ENCODE peak calls at places on chromosomes 2 and 18, in nine cellular contexts. O is AG10803, J is body of pancreas, P is lower leg skin, Z is GM12865, V is choroid plexus epithelial cell, M is AG09309, F is dorsolateral prefrontal cortex, G is A549. X is an unnamed sample.

GRCh38 chr2:227818569-227819397 is 5.1 kb downstream of the CCL20 start:
- DNase-seq in F (peak), P (peak), J (peak), G (peak), Z (no peak), M (no peak), V (no peak), O (no peak), X (peak)

GRCh38 chr2:71333619-71334018 is 2.0 kb downstream of the ZNF638 start:
- DNase-seq in O (no peak), Z (no peak), F (no peak), V (no peak), J (no peak), M (no peak), G (no peak), P (no peak), X (peak)

GRCh38 chr2:122514451-122514996 is 759.1 kb downstream of the TSN start:
- DNase-seq in Z (no peak), O (peak), P (no peak), J (no peak), F (no peak), V (peak), M (no peak), G (no peak), X (no peak)

GRCh38 chr2:25448808-25449207 is 107.1 kb upstream of the DNMT3A start:
- DNase-seq in V (no peak), F (no peak), M (no peak), Z (no peak), J (no peak), G (no peak), P (no peak), O (no peak), X (no peak)

GRCh38 chr2:113013336-113013661 is 8.0 kb downstream of the IL36A start:
- DNase-seq in V (no peak), P (no peak), J (no peak), G (no peak), F (no peak), M (no peak), Z (no peak), O (no peak), X (no peak)

GRCh38 chr2:219430633-219431615 is 3.7 kb upstream of the SPEG start:
- DNase-seq in O (peak), J (no peak), G (peak), M (no peak), V (peak), F (no peak), P (no peak), Z (peak), X (peak)

GRCh38 chr18:39698436-39698835 is 2132.8 kb upstream of the CELF4 start:
- DNase-seq in G (no peak), O (peak), P (no peak), J (no peak), M (no peak), F (no peak), Z (no peak), V (peak), X (no peak)

GRCh38 chr2:200447139-200447855 is 62.6 kb downstream of the KCTD18 start:
- DNase-seq in F (no peak), G (no peak), V (peak), Z (no peak), M (no peak), P (no peak), J (no peak), O (peak), X (no peak)

GRCh38 chr2:134669731-134670669 is 48.8 kb downstream of the TMEM163 start:
- DNase-seq in M (no peak), O (no peak), Z (no peak), G (no peak), V (no peak), J (peak), P (no peak), F (no peak), X (no peak)

GRCh38 chr2:192035731-192036442 is 158.8 kb downstream of the TMEFF2 start:
- DNase-seq in G (no peak), P (no peak), F (no peak), O (peak), J (no peak), Z (no peak), M (peak), V (peak), X (peak)

GRCh38 chr18:31500161-31500688 is 2.2 kb downstream of the DSG2 start:
- DNase-seq in G (no peak), V (no peak), O (no peak), F (no peak), M (no peak), P (no peak), Z (peak), J (no peak), X (no peak)

GRCh38 chr2:70827388-70827787 is 7.0 kb upstream of the CLEC4F start:
- DNase-seq in M (no peak), F (no peak), G (no peak), O (no peak), P (no peak), J (no peak), V (no peak), Z (no peak), X (no peak)

GRCh38 chr18:35775887-35776286 is 194.3 kb downstream of the GALNT1 start:
- DNase-seq in M (no peak), V (peak), O (no peak), G (no peak), F (no peak), P (no peak), Z (peak), J (no peak), X (peak)

GRCh38 chr2:151842830-151843668 is 14.8 kb upstream of the ARL5A start:
- DNase-seq in O (no peak), M (no peak), J (no peak), G (no peak), F (no peak), P (no peak), Z (peak), V (no peak), X (no peak)

GRCh38 chr2:45826889-45827635 is 175.6 kb downstream of the PRKCE start:
- DNase-seq in F (no peak), G (no peak), V (no peak), P (no peak), J (peak), Z (no peak), M (no peak), O (peak), X (peak)

GRCh38 chr2:209236369-209236768 is 187.5 kb upstream of the MAP2 start:
- DNase-seq in M (no peak), V (no peak), G (no peak), O (no peak), P (no peak), F (no peak), J (no peak), Z (no peak), X (no peak)

GRCh38 chr2:144711546-144712276 is 191.8 kb upstream of the ZEB2 start:
- DNase-seq in V (no peak), P (no peak), J (no peak), M (no peak), G (no peak), O (no peak), F (no peak), Z (no peak), X (no peak)

GRCh38 chr18:69752737-69753380 is 194.8 kb downstream of the CD226 start:
- DNase-seq in O (no peak), M (no peak), G (peak), Z (no peak), V (no peak), F (no peak), P (no peak), J (no peak), X (no peak)

GRCh38 chr2:39728941-39729351 is 50.1 kb downstream of the THUMPD2 start:
- DNase-seq in F (peak), M (no peak), P (no peak), O (peak), J (peak), Z (peak), G (peak), V (peak), X (no peak)

GRCh38 chr2:190587106-190587505 is 52.6 kb upstream of the NEMP2 start:
- DNase-seq in M (no peak), J (no peak), F (no peak), O (no peak), Z (no peak), V (no peak), G (no peak), P (no peak), X (no peak)

DNA sequence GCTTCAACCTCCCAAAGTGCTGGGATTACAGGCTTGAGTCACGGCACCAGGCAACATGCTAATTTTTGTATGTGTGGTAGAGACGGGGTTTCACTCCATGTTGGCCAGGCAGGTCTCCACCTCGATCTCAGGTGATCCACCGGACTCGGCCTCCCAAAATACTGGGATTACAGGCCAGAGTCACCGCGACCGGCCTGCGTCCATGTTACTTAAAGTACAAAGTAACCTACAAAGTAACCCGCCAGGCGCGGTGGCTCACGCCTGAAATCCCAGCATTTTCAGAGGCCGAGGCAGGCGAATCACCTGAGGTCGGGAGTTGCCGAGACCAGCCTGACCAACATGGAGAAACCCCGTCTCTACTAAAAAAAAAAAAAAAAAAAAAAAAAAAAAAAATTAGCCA is 1.1 kb upstream of the ANKRD30B start:
- DNase-seq in G (no peak), M (no peak), Z (no peak), J (no peak), V (no peak), P (no peak), O (no peak), F (no peak), X (no peak)
- H3K4me3 ChIP-seq in G (no peak), M (no peak), Z (no peak), J (no peak), V (no peak), P (no peak), O (no peak), F (no peak), X (no peak)

GRCh38 chr2:79275197-79275596 is 115.6 kb upstream of the REG3A start:
- DNase-seq in O (no peak), Z (no peak), G (no peak), P (no peak), V (no peak), F (no peak), J (no peak), M (no peak), X (no peak)
- TF ChIP-seq CTCF in O (no peak), Z (no peak), G (no peak), P (no peak), V (no peak), F (no peak), J (no peak), M (no peak), X (no peak)

DNA sequence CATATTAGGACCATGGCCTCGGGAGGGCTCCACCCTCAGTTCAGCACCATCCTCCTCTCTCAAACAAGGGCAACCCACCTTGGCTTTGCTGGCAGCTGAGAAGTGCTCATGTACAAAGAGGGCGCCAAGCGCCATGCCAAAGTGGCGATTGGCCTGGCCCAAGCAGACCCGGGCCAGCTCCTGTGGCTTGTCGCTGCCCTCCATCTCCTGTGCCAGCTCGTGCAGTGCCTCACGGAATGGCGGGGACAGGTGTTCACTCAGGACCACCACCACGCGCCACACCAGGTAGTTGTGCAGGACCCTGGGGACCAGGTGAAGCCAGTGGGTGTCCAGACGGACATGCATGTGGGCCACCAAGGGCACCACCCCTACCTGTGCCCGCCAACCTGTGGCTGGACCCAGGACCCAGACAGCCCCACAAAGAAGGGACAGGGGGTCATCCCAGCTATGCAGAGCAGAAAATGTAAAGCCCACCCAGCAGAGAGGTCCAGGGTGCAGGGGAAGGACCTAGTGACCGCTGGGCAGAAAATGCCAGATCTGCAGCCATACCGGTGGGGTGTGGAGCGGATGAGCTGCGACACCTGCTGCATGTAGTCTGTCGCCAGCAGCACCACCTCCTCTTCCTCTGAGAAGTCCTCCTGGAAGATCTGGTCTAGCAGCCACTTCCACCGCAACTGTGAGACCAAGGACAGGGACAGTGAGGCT is 3.6 kb downstream of the ECEL1 start:
- DNase-seq in O (no peak), G (no peak), J (peak), P (no peak), F (no peak), V (no peak), M (no peak), Z (no peak), X (no peak)
- H3K4me3 ChIP-seq in O (no peak), G (no peak), J (no peak), P (no peak), F (no peak), V (no peak), M (no peak), Z (no peak), X (no peak)

GRCh38 chr18:25244170-25244569 is 107.8 kb downstream of the ZNF521 start:
- DNase-seq in V (no peak), M (no peak), P (no peak), J (no peak), G (no peak), F (no peak), Z (no peak), O (no peak), X (no peak)

GRCh38 chr18:25247725-25248124 is 104.2 kb downstream of the ZNF521 start:
- DNase-seq in J (no peak), O (peak), F (no peak), P (no peak), G (no peak), M (no peak), Z (no peak), V (no peak), X (peak)

GRCh38 chr18:25248755-25249154 is 103.2 kb downstream of the ZNF521 start:
- DNase-seq in O (no peak), Z (no peak), F (no peak), G (no peak), V (no peak), J (no peak), M (no peak), P (no peak), X (no peak)

GRCh38 chr18:25250610-25250859 is 101.4 kb downstream of the ZNF521 start:
- DNase-seq in G (no peak), P (no peak), O (no peak), F (no peak), M (no peak), J (no peak), V (no peak), Z (no peak), X (no peak)

DNA sequence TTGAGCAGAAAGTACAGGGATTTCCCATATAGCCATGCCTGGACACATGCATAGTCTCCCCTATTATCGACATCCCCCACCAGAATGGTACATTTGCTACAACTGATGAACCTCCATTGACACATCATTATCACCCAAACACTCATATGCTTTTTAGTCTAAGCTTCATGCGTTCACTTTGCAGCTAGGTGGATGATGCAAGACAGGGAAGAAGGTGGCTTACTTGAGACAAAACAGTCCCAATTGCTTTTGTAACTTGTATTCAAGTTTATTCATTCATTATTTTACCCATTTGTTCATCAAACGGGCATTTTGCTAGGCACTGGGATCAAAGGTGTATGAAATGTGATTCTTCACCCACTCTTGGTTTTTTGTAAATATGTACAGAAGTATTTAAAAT is 106.7 kb downstream of the ZNF521 start:
- DNase-seq in P (no peak), G (no peak), M (no peak), F (no peak), O (no peak), Z (no peak), V (no peak), J (no peak), X (no peak)
- TF ChIP-seq CTCF in P (no peak), G (no peak), M (no peak), F (no peak), O (no peak), Z (no peak), V (no peak), J (no peak), X (no peak)

DNA sequence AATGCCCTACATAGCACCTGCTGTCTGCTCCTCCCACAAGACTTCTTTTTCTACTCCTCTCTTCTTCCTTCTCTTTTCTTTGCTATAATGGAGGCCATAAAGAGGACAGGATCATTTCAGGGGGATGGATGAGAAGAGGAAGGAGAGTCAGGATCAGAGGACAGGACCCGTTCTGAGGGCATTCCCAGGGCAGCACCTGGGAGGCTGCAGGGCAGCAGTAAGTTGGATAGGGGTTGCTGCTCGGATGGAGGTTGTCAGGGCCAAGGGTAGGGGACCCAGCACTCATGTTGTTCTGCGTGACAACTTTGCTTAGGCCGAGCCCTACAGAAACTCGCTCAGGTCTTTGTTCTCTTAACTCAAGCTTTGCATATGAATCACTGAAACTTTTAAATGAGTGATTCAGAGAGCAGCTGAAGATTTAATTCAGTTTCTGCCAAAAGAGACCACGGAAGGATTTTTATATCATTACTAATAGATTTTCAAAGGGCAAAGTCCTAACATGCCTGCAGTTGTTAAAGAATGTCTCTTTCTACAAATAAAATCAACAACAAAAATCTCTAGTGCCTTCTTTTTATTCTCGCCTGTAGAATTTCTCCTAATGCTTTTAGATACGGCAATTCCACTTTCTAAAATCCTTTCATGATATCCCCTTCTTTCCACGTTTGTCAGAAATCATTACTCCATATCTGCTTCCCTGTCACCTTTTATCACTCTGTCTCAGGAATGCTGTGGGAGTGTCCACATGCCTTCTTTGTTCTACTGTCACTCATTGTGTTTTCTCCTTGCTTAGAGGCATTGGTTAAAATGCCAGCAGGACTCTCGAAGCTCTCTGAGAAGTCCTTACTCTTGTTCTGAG is 11.1 kb upstream of the GALNT5 start:
- DNase-seq in F (no peak), P (no peak), V (peak), G (peak), M (peak), O (peak), J (no peak), Z (peak), X (peak)
- H3K4me3 ChIP-seq in F (no peak), P (no peak), V (no peak), G (no peak), M (no peak), O (no peak), J (no peak), Z (no peak), X (no peak)

GRCh38 chr2:212530373-212530772 is 8.2 kb downstream of the ERBB4 start:
- DNase-seq in Z (no peak), G (no peak), P (no peak), O (no peak), M (no peak), J (no peak), F (no peak), V (no peak), X (no peak)

GRCh38 chr2:212530991-212531390 is 7.6 kb downstream of the ERBB4 start:
- DNase-seq in O (no peak), F (no peak), M (no peak), Z (no peak), P (no peak), V (no peak), G (no peak), J (no peak), X (no peak)

GRCh38 chr2:212531499-212531898 is 7.1 kb downstream of the ERBB4 start:
- DNase-seq in V (no peak), P (no peak), F (no peak), M (no peak), G (no peak), O (no peak), J (no peak), Z (no peak), X (no peak)

GRCh38 chr2:212532087-212532486 is 6.5 kb downstream of the ERBB4 start:
- DNase-seq in P (no peak), F (no peak), Z (no peak), O (no peak), J (no peak), G (no peak), M (no peak), V (no peak), X (no peak)

GRCh38 chr2:212532585-212532984 is 6.0 kb downstream of the ERBB4 start:
- DNase-seq in V (no peak), J (no peak), Z (no peak), F (no peak), M (no peak), P (no peak), O (no peak), G (no peak), X (no peak)
- TF ChIP-seq CTCF in V (no peak), J (no peak), Z (no peak), F (no peak), M (no peak), P (no peak), O (no peak), G (no peak), X (no peak)

DNA sequence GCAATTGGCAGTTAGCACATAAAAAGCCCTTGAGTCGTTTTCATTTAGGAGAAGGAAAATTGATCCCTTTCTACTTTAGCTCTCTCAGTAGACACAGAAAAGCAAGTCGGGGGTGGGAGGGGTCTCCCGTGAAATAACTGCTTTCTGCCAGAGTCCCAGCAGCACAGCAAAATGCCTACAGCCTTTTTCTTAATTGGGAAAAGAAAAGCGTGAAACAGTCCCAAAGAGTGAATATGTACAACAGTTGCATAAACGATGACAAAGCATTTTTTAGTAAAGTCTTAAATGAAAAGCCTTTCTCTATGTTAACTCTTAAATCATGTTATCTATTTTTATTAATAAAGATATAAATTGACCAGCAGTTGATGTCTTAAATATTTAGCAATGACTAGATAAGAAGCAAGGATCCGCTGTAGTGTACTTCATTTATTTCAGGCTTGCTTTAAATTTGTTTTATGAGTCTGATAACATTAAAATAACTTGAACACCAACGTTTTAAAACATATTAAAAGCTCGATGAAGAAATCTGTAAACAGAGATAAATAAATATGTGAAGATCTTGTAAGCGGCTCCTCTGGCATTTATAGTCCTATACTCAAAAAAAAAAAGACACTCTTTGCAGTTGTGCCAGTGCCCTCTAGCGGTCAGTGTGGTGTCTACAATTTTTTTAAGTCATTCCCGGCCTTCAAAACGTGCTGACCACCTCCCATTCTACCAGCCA is 42.3 kb upstream of the ATIC start:
- DNase-seq in Z (peak), P (peak), V (peak), J (peak), M (peak), O (peak), F (peak), G (peak), X (peak)
- H3K4me3 ChIP-seq in Z (no peak), P (no peak), V (peak), J (no peak), M (no peak), O (peak), F (peak), G (peak), X (no peak)

X was measured in fibroblast of the aortic adventitia.